ENCODE peak calls at places on chromosome 2, in four cellular contexts. H, Z, P and A are unnamed samples.

GRCh38 chr2:158297606-158298005 is 158.9 kb downstream of the CCDC148 start:
- DNase-seq in H (no peak), P (no peak), Z (no peak), A (no peak)

GRCh38 chr2:36356199-36356989 is 816 bp downstream of the CRIM1 start:
- DNase-seq in P (peak), H (peak), Z (no peak), A (peak)

GRCh38 chr2:111946294-111947114 is 48.1 kb downstream of the MERTK start:
- DNase-seq in H (no peak), Z (no peak), P (no peak), A (no peak)

GRCh38 chr2:201007584-201007998 is 44.1 kb upstream of the ORC2 start:
- DNase-seq in P (no peak), H (no peak), Z (no peak), A (no peak)

GRCh38 chr2:62939735-62940491 is 110.7 kb upstream of the OTX1 start:
- DNase-seq in H (no peak), P (no peak), Z (no peak), A (no peak)

GRCh38 chr2:42804891-42805290 is 12.5 kb upstream of the HAAO start:
- DNase-seq in P (no peak), Z (no peak), H (no peak), A (no peak)

GRCh38 chr2:18123577-18123976 is 245.1 kb downstream of the KCNS3 start:
- DNase-seq in P (no peak), Z (no peak), H (no peak), A (peak)

GRCh38 chr2:165114345-165114943 is 89.4 kb downstream of the SCN3A start:
- DNase-seq in Z (no peak), P (no peak), H (no peak), A (no peak)

GRCh38 chr2:45889053-45889452 is 237.6 kb downstream of the PRKCE start:
- DNase-seq in P (peak), Z (peak), H (peak), A (peak)

GRCh38 chr2:51410351-51410750 is 378.4 kb upstream of the NRXN1 start:
- DNase-seq in H (no peak), P (no peak), Z (no peak), A (no peak)

GRCh38 chr2:85935746-85936208 is 47.0 kb upstream of the ST3GAL5 start:
- DNase-seq in H (no peak), P (no peak), Z (no peak), A (no peak)

GRCh38 chr2:99562516-99562915 is 72.7 kb upstream of the REV1 start:
- DNase-seq in H (no peak), P (no peak), Z (no peak), A (no peak)

GRCh38 chr2:148603562-148603920 is 41.0 kb upstream of the EPC2 start:
- DNase-seq in P (peak), H (no peak), Z (no peak), A (no peak)

GRCh38 chr2:44168684-44169154 is at the start of gene PPM1B:
- DNase-seq in P (peak), H (peak), Z (no peak), A (no peak)

GRCh38 chr2:118834901-118835738 is 12.3 kb downstream of the EN1 start:
- DNase-seq in Z (no peak), H (no peak), P (no peak), A (no peak)
- H3K4me3 ChIP-seq in Z (no peak), H (peak), P (no peak), A (no peak)

GRCh38 chr2:189658808-189659207 is 2.5 kb upstream of the ASNSD1 start:
- DNase-seq in P (no peak), H (no peak), Z (no peak), A (no peak)
- H3K4me3 ChIP-seq in P (no peak), H (no peak), Z (no peak), A (no peak)

GRCh38 chr2:207762146-207762545 is 7.6 kb downstream of the FZD5 start:
- DNase-seq in Z (no peak), P (no peak), H (no peak), A (no peak)
- H3K4me3 ChIP-seq in Z (no peak), P (no peak), H (no peak), A (no peak)

GRCh38 chr2:203532957-203533695 is 2.0 kb downstream of the RAPH1 start:
- DNase-seq in H (no peak), P (no peak), Z (no peak), A (no peak)
- H3K4me3 ChIP-seq in H (peak), P (no peak), Z (no peak), A (peak)

GRCh38 chr2:150062416-150062815 is 425.1 kb downstream of the RND3 start:
- DNase-seq in P (no peak), Z (no peak), H (no peak), A (no peak)
- H3K4me3 ChIP-seq in P (no peak), Z (no peak), H (no peak), A (no peak)

GRCh38 chr2:40282428-40282827 is 169.5 kb downstream of the SLC8A1 start:
- DNase-seq in P (peak), Z (no peak), H (no peak), A (peak)
- H3K4me3 ChIP-seq in P (peak), Z (no peak), H (no peak), A (peak)

GRCh38 chr2:7288484-7288883 is 371.3 kb downstream of the RNF144A start:
- DNase-seq in H (no peak), P (no peak), Z (no peak), A (no peak)

GRCh38 chr2:7289697-7290096 is 372.5 kb downstream of the RNF144A start:
- DNase-seq in H (no peak), Z (no peak), P (no peak), A (no peak)

GRCh38 chr2:7292154-7292553 is 374.9 kb downstream of the RNF144A start:
- DNase-seq in H (no peak), Z (no peak), P (no peak), A (no peak)
- H3K4me3 ChIP-seq in H (no peak), Z (no peak), P (no peak), A (no peak)

DNA sequence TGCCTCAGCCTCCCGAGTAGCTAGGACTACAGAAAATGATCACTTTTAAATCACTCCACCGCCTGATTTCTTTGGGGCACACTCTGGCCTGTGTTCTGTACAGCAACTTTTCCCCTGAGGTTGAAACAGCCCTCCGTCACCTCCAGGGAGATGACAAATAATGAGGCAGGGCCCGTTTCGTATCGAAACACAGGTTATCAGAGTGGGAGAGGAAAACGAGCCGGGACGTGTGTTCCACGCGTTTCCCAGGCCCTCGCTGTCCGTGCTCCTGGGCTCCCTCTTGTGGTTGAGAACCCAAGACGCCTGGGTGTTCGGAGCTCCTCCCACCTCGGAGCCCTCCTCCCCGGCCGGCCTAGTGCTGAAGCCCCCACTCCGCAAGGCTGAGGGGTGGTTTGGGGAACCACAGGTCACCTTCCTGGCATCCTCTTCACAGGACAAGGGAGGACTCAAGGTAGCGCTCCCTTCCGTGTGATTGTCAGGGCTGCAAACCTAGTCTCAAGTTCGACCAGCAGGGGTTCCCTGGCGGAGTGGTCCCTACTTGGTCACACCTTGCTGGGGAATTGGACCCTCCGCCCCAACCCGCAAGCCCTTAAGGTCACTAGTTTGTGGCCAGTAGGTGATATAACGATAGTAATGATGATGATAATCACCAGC is 12.8 kb downstream of the ATP6V1B1 start:
- DNase-seq in P (peak), Z (peak), H (peak), A (peak)
- H3K4me3 ChIP-seq in P (no peak), Z (peak), H (no peak), A (peak)